ENCODE peak calls at places on chromosomes 5 and 9, in eight cellular contexts. Q is NCI-H345; S is cortex of kidney; R is ureter; Y is stomach; H is HT1080; B is CD4-positive, alpha-beta memory T cell; O is GOT3. D is an unnamed sample.

GRCh38 chr5:429453-430188 is 13.4 kb upstream of the EXOC3 start:
- DNase-seq in Q (peak), S (no peak), R (no peak), Y (peak), H (no peak), B (no peak), O (no peak), D (peak)

GRCh38 chr5:134738963-134739661 is 764 bp downstream of the CAMLG start:
- DNase-seq in Q (peak), S (no peak), R (no peak), Y (no peak), H (peak), B (peak), O (no peak), D (peak)

GRCh38 chr9:97860451-97861147 is 7.6 kb downstream of the FOXE1 start:
- DNase-seq in Q (no peak), S (no peak), R (no peak), Y (no peak), H (no peak), B (no peak), O (no peak), D (no peak)

GRCh38 chr9:79989079-79989478 is 417.3 kb downstream of the TLE4 start:
- DNase-seq in Q (no peak), S (no peak), R (no peak), Y (no peak), H (no peak), B (no peak), O (no peak), D (no peak)

GRCh38 chr9:19174127-19174921 is 47.0 kb upstream of the PLIN2 start:
- DNase-seq in Q (peak), S (no peak), R (peak), Y (peak), H (peak), B (peak), O (peak), D (peak)

GRCh38 chr5:346229-346935 is 24.9 kb downstream of the AHRR start:
- DNase-seq in Q (no peak), S (no peak), R (no peak), Y (no peak), H (no peak), B (no peak), O (no peak), D (no peak)

GRCh38 chr9:124139001-124139400 is 118.7 kb upstream of the NEK6 start:
- DNase-seq in Q (no peak), S (no peak), R (no peak), Y (no peak), H (no peak), B (no peak), O (no peak), D (no peak)

GRCh38 chr5:72633041-72633445 is 125.8 kb upstream of the ZNF366 start:
- DNase-seq in Q (no peak), S (no peak), R (no peak), Y (no peak), H (no peak), B (no peak), O (no peak), D (no peak)

GRCh38 chr9:14913366-14913765 is 3.1 kb upstream of the FREM1 start:
- DNase-seq in Q (no peak), S (no peak), R (no peak), Y (no peak), H (no peak), B (no peak), O (no peak), D (no peak)

GRCh38 chr5:169956756-169957155 is 23.5 kb downstream of the INSYN2B start:
- DNase-seq in Q (no peak), S (no peak), R (no peak), Y (no peak), H (peak), B (no peak), O (no peak), D (no peak)

GRCh38 chr9:137205126-137206069 is at the start of the genes NDOR1 and TMEM203:
- DNase-seq in Q (peak), S (peak), R (peak), Y (peak), H (peak), B (peak), O (peak), D (peak)

GRCh38 chr5:62127098-62127736 is 178.8 kb upstream of the KIF2A start:
- DNase-seq in Q (peak), S (no peak), R (no peak), Y (no peak), H (no peak), B (no peak), O (no peak), D (no peak)

GRCh38 chr9:15308511-15308910 is 1.5 kb upstream of the TTC39B start:
- DNase-seq in Q (no peak), S (no peak), R (no peak), Y (no peak), H (peak), B (no peak), O (no peak), D (no peak)

GRCh38 chr5:133298447-133298846 is 246.6 kb downstream of the HSPA4 start:
- DNase-seq in Q (no peak), S (no peak), R (no peak), Y (no peak), H (no peak), B (no peak), O (no peak), D (no peak)

GRCh38 chr9:18601956-18602355 is 128.0 kb downstream of the ADAMTSL1 start:
- DNase-seq in Q (no peak), S (no peak), R (no peak), Y (no peak), H (no peak), B (no peak), O (no peak), D (no peak)

GRCh38 chr9:113222482-113222841 is 1.1 kb downstream of the SLC31A1 start:
- DNase-seq in Q (no peak), S (no peak), R (no peak), Y (no peak), H (no peak), B (no peak), O (no peak), D (no peak)